ENCODE peak calls at places on chromosomes 11 and 22, in nine cellular contexts. C is hypothalamus; Y is stimulated activated naive B cell treated with anti-CD40 and anti-IgM and Interleukin-4, amounts not matched to agents 10 μg/mL and 1 μg/mL and 100 μg/mL, for 72 hours; M is stimulated activated CD4-positive, alpha-beta T cell treated with anti-CD3 and anti-CD28 coated beads, Interleukin-1b, Interleukin-23, amount 100 ng/mL, for 48 hours; B is activated CD4-positive, CD25-positive, alpha-beta regulatory T cell; P is GM12865; I is neural crest cell; V is AG08396; N is nucleus accumbens. T is an unnamed sample.

GRCh38 chr11:59552844-59553243 is 41.5 kb downstream of the OR4D9 start:
- DNase-seq in P (no peak), M (no peak), N (no peak), B (no peak), C (no peak), V (no peak), Y (no peak), I (no peak), T (no peak)

GRCh38 chr11:18527512-18527911 is 770 bp upstream of the TSG101 start:
- DNase-seq in V (peak), C (no peak), M (no peak), B (no peak), I (no peak), Y (no peak), N (no peak), P (peak), T (no peak)

GRCh38 chr11:125763483-125763882 is 15.1 kb downstream of the PATE2 start:
- DNase-seq in I (no peak), N (no peak), C (no peak), B (no peak), V (no peak), M (no peak), P (no peak), Y (no peak), T (no peak)

GRCh38 chr11:134418119-134418840 is 6.2 kb upstream of the B3GAT1 start:
- DNase-seq in P (no peak), N (no peak), M (no peak), Y (no peak), C (no peak), B (no peak), I (peak), V (no peak), T (no peak)

GRCh38 chr11:40285520-40285919 is 1173.9 kb downstream of the LRRC4C start:
- DNase-seq in P (no peak), Y (no peak), N (no peak), V (no peak), B (no peak), M (no peak), I (no peak), C (no peak), T (no peak)

GRCh38 chr11:121464352-121464946 is 11.7 kb upstream of the SORL1-AS1 start:
- DNase-seq in Y (peak), P (peak), C (peak), M (peak), B (peak), V (peak), I (no peak), N (no peak), T (peak)

GRCh38 chr11:105368711-105369110 is 229.1 kb upstream of the CARD18 start:
- DNase-seq in P (no peak), M (no peak), C (no peak), V (no peak), Y (no peak), I (no peak), N (no peak), B (no peak), T (no peak)

GRCh38 chr22:49433717-49434611 is 393.7 kb downstream of the BRD1 start:
- DNase-seq in C (no peak), V (no peak), M (no peak), I (no peak), B (no peak), P (no peak), Y (no peak), N (no peak), T (no peak)

GRCh38 chr11:47863893-47864430 is 15.8 kb upstream of the NUP160 start:
- DNase-seq in B (no peak), C (no peak), M (no peak), I (no peak), N (no peak), V (no peak), P (no peak), Y (no peak), T (no peak)

GRCh38 chr11:35040221-35040942 is 98.6 kb upstream of the CD44 start:
- DNase-seq in I (no peak), B (peak), V (peak), Y (peak), N (no peak), P (peak), M (peak), C (no peak), T (peak)

GRCh38 chr11:92225206-92225562 is 566 bp downstream of the FAT3 start:
- DNase-seq in B (no peak), M (no peak), C (no peak), I (no peak), Y (no peak), V (no peak), N (no peak), P (no peak), T (no peak)

GRCh38 chr22:16721969-16722368 is 103.2 kb downstream of the XKR3 start:
- DNase-seq in I (no peak), V (no peak), B (no peak), M (no peak), N (no peak), C (no peak), P (no peak), Y (no peak), T (no peak)

GRCh38 chr11:126090452-126090851 is 27.8 kb upstream of the CDON start:
- DNase-seq in P (no peak), C (no peak), M (no peak), V (no peak), N (no peak), Y (no peak), B (no peak), I (no peak), T (no peak)

GRCh38 chr11:45400594-45400993 is 114.5 kb upstream of the SYT13 start:
- DNase-seq in Y (no peak), C (no peak), P (no peak), V (peak), I (no peak), M (no peak), B (no peak), N (no peak), T (no peak)

GRCh38 chr11:97815667-97816066 is 1205.1 kb upstream of the CNTN5 start:
- DNase-seq in B (no peak), Y (no peak), P (no peak), M (no peak), C (no peak), I (no peak), V (no peak), N (no peak), T (no peak)

GRCh38 chr11:13008625-13009475 is at the start of gene RASSF10:
- DNase-seq in Y (peak), M (no peak), V (peak), I (peak), B (no peak), N (no peak), P (no peak), C (peak), T (no peak)